ENCODE peak calls at places on chromosomes 2 and 18, in nine cellular contexts. U is IMR-90; W is CD4-positive, alpha-beta memory T cell; N is mucosa of descending colon; C is tibial nerve; O is H9; G is CD8-positive, alpha-beta memory T cell; E is left ventricle myocardium inferior; L is mesenchymal stem cell. I is an unnamed sample.

GRCh38 chr2:105443610-105444598 is 45.1 kb upstream of the FHL2 start:
- DNase-seq in U (peak; percentile 50), W (no peak), N (no peak), C (no peak), O (no peak), G (no peak), E (no peak), L (peak; percentile 62), I (no peak)

GRCh38 chr2:939936-940620 is 10.6 kb upstream of the SNTG2 start:
- DNase-seq in U (no peak), W (no peak), N (no peak), C (no peak), O (no peak), G (no peak), E (no peak), L (no peak), I (no peak)

GRCh38 chr2:219570924-219571310 is 422 bp downstream of the OBSL1 start:
- DNase-seq in U (peak; percentile 12), W (no peak), N (no peak), C (no peak), O (no peak), G (no peak), E (no peak), L (no peak), I (no peak)

GRCh38 chr2:161913865-161914264 is 160.2 kb downstream of the DPP4 start:
- DNase-seq in U (peak; percentile 24), W (no peak), N (no peak), C (no peak), O (no peak), G (no peak), E (no peak), L (peak; percentile 42), I (no peak)

GRCh38 chr2:179909845-179910734 is 48.7 kb upstream of the ZNF385B start:
- DNase-seq in U (no peak), W (no peak), N (no peak), C (no peak), O (no peak), G (no peak), E (no peak), L (no peak), I (no peak)

GRCh38 chr2:175383286-175383685 is 201.8 kb upstream of the ATP5MC3 start:
- DNase-seq in U (no peak), W (no peak), N (no peak), C (no peak), O (no peak), G (no peak), E (no peak), L (no peak), I (no peak)

GRCh38 chr2:172344159-172344558 is 83.2 kb upstream of the ITGA6 start:
- DNase-seq in U (no peak), W (no peak), N (no peak), C (no peak), O (no peak), G (no peak), E (no peak), L (no peak), I (no peak)

GRCh38 chr2:9269695-9270365 is 63.2 kb downstream of the ASAP2 start:
- DNase-seq in U (no peak), W (no peak), N (no peak), C (no peak), O (no peak), G (no peak), E (no peak), L (no peak), I (no peak)

GRCh38 chr18:68840554-68841263 is 42.8 kb downstream of the CCDC102B start:
- DNase-seq in U (peak; percentile 97), W (no peak), N (no peak), C (no peak), O (no peak), G (no peak), E (no peak), L (peak; percentile 97), I (no peak)

GRCh38 chr2:47056374-47056773 is 98.7 kb downstream of the STPG4 start:
- DNase-seq in U (peak; percentile 78), W (no peak), N (no peak), C (no peak), O (no peak), G (no peak), E (no peak), L (peak; percentile 66), I (no peak)

GRCh38 chr2:65030933-65031332 is 25.3 kb upstream of the CEP68 start:
- DNase-seq in U (no peak), W (no peak), N (no peak), C (no peak), O (no peak), G (no peak), E (no peak), L (no peak), I (no peak)
- H3K4me1 ChIP-seq in U (peaks cover 4% of the 10 kb centered on the region), W (peaks cover 30% of the 10 kb centered on the region), N (peaks cover 35% of the 10 kb centered on the region), C (peaks cover 11% of the 10 kb centered on the region), O (peaks cover 8% of the 10 kb centered on the region), G (peaks cover 26% of the 10 kb centered on the region), E (peaks cover 14% of the 10 kb centered on the region), L (no peaks in the 10 kb centered on the region), I (peaks cover 27% of the 10 kb centered on the region)

GRCh38 chr2:3470166-3470651 is 49.1 kb downstream of the ADI1 start:
- DNase-seq in U (peak; percentile 92), W (no peak), N (peak; percentile 58), C (peak; percentile 83), O (no peak), G (no peak), E (peak; percentile 87), L (peak; percentile 64), I (peak; percentile 78)
- H3K4me1 ChIP-seq in U (peaks cover 26% of the 10 kb centered on the region), W (no peaks in the 10 kb centered on the region), N (no peaks in the 10 kb centered on the region), C (peaks cover 42% of the 10 kb centered on the region), O (no peaks in the 10 kb centered on the region), G (no peaks in the 10 kb centered on the region), E (peaks cover 61% of the 10 kb centered on the region), L (peaks cover 28% of the 10 kb centered on the region), I (peaks cover 18% of the 10 kb centered on the region)

DNA sequence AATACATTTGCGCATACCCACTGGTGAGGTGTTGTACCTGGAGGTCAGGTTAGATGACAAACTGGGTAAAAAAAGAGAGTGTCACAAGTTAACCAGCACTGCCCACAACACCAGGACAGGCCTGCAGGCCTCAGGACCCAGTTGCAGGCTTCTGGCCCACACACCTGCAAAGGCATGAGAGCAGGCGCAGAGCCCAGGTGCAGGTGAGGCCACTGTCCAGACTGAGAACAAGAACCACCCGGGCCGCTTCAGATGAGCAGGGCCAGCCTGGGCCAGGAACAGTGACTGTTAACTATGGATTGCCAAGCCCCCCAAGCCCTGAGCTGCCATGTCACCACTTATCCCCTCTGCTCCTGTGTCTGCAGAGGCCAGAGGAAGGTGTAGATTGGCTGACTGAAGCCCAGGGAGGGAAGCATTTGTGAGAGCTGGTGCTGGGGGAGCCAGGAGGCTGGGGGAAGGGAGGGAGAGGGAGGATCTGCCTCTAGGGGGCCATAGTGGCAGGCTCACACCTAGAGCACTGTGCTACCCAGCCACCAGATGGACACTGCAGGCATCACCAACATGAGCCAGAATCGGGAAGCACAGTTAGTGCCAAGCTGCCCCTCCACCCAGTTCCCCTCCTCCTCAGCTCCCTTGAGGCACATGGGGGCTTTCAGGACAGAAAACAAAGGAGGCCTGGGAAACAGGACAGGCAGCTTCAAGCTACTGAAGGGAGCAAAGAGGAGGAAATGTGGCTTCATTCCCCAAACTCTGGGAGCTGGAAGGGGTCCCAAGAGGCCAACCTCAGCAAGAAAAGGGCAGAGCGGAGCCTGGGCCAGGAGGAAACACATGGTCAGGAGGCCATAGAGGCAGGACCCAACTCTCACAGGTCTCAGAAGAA is 35.4 kb downstream of the SFXN5 start:
- DNase-seq in U (no peak), W (no peak), N (no peak), C (no peak), O (peak; percentile 79), G (no peak), E (no peak), L (no peak), I (no peak)
- H3K4me1 ChIP-seq in U (no peaks in the 10 kb centered on the region), W (no peaks in the 10 kb centered on the region), N (peaks cover 9% of the 10 kb centered on the region), C (no peaks in the 10 kb centered on the region), O (no peaks in the 10 kb centered on the region), G (no peaks in the 10 kb centered on the region), E (peaks cover 3% of the 10 kb centered on the region), L (peaks cover 5% of the 10 kb centered on the region), I (peaks cover 5% of the 10 kb centered on the region)

DNA sequence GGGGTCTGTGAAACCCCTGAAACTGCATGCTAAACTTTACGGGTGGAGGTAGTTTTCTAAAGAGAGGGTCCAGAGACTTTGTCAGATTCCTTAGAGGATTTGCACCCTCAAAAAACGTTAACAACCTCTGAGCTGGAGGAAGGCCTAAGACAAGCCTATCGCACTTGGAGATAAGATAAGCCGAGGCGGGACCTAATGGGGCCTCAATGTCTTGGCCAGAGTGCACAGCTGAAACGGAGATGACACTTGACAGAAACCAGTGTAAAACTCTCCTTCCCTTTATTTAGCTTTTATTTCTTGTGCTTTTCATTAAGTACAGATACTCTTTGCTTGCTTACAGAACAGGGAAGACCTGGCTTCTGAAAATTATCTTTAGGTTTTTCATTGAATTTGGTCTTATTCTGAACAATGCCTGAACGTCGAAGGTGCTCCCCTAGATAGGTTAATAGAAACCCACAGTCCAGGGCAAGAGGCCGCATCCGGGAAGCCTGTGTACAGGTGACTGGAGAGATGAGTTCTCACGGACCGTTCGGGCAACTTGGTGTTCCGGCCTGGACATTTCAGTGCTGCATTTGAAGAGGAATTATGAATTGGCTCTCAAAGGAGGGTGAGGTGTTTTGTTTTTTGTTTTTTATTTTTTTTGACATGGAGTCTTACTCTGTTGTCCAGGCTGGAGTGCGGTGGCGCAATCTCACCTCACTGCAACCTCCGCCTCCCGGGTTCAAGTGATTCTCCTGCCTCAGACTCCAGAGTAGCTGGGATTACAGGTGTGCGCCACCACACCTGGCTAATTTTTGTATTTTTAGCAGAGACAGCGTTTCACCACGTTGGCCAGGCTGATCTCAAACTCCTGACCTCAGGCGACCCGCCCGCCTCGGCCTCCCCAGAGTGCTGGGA is 49.7 kb downstream of the SH3BP4 start:
- DNase-seq in U (no peak), W (no peak), N (peak; percentile 46), C (no peak), O (no peak), G (no peak), E (no peak), L (peak; percentile 74), I (no peak)
- H3K4me1 ChIP-seq in U (peaks cover 62% of the 10 kb centered on the region), W (no peaks in the 10 kb centered on the region), N (peaks cover 36% of the 10 kb centered on the region), C (no peaks in the 10 kb centered on the region), O (peaks cover 3% of the 10 kb centered on the region), G (no peaks in the 10 kb centered on the region), E (peaks cover 47% of the 10 kb centered on the region), L (peaks cover 57% of the 10 kb centered on the region), I (peaks cover 35% of the 10 kb centered on the region)

DNA sequence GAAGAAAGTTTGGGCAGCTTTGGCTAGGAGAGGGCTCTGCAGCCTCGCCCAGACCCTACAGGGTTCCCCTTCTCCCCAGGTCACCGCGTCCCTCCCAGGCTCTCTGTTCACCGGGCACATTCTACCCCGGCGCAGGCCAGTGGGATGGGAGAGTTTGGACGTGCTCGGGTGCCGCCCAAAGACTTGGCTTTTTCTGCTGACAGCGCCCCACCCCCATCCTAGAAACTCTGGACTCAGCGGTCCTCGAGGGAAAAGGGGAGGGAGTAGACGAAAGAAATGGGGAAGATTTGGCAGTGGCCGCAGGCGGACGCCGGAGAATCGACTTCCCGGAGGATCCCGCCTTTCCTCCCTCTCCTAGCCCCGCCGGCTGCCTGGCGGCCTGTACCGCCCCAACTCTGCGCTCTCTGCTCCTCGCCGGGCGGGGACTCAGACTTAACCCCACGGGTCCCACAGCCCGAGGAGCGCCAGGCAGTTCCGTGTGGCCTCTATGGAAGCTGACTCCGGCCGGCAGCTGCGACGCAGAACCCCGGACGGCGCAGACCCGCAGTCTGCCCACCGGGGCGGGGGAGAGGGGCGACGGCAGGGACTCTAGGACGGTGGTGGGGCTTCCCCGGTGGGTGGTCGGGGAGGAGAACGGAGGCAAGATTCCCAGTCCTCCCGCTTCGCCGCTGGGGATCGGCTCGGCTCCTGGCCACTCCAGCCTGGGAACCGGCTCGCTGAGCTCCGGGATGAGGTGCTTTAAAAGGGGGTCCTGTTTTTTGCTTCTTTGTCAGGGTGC is 865 bp upstream of the SIX2 start:
- DNase-seq in U (no peak), W (no peak), N (peak; percentile 69), C (peak; percentile 35), O (no peak), G (no peak), E (peak; percentile 84), L (peak; percentile 26), I (no peak)
- H3K4me1 ChIP-seq in U (peaks cover 6% of the 10 kb centered on the region), W (no peaks in the 10 kb centered on the region), N (peaks cover 34% of the 10 kb centered on the region), C (peaks cover 12% of the 10 kb centered on the region), O (no peaks in the 10 kb centered on the region), G (no peaks in the 10 kb centered on the region), E (peaks cover 80% of the 10 kb centered on the region), L (peaks cover 38% of the 10 kb centered on the region), I (peaks cover 45% of the 10 kb centered on the region)

I was measured in lower lobe of right lung.